ENCODE peak calls at places on chromosomes 13 and 19, in ten cellular contexts. Y is heart right ventricle, T is esophagus squamous epithelium, N is prostate gland, D is cardiac fibroblast, O is epithelial cell of esophagus, A is foreskin fibroblast, I is lung, K is fibroblast of mammary gland, X is AG09309. F is an unnamed sample.

GRCh38 chr13:95643814-95644598 is 500 bp downstream of the DZIP1 start:
- DNase-seq in Y (no peak), T (no peak), N (no peak), D (peak; percentile 55), O (peak; percentile 35), A (peak; percentile 45), I (no peak), K (peak; percentile 31), X (no peak), F (peak; percentile 49)

GRCh38 chr13:78660130-78660857 is 1.3 kb upstream of the OBI1 start:
- DNase-seq in Y (no peak), T (no peak), N (peak; percentile 4), D (no peak), O (no peak), A (no peak), I (no peak), K (peak; percentile 33), X (no peak), F (peak; percentile 8)

GRCh38 chr13:64471916-64472315 is 2758.2 kb downstream of the PCDH9 start:
- DNase-seq in Y (no peak), T (no peak), N (no peak), D (peak; percentile 72), O (peak; percentile 47), A (peak; percentile 23), I (no peak), K (peak; percentile 30), X (peak; percentile 14), F (peak; percentile 1)

GRCh38 chr19:49847731-49848696 is 2.9 kb upstream of the PTOV1 start:
- DNase-seq in Y (no peak), T (no peak), N (no peak), D (peak; percentile 85), O (peak; percentile 88), A (peak; percentile 82), I (no peak), K (peak; percentile 93), X (peak; percentile 80), F (peak; percentile 94)

GRCh38 chr13:39729161-39729560 is 73.7 kb downstream of the COG6 start:
- DNase-seq in Y (no peak), T (no peak), N (no peak), D (peak; percentile 48), O (no peak), A (no peak), I (no peak), K (peak; percentile 5), X (no peak), F (no peak)

GRCh38 chr13:113089693-113090414 is 15.7 kb upstream of the F7 start:
- DNase-seq in Y (no peak), T (no peak), N (no peak), D (no peak), O (no peak), A (no peak), I (no peak), K (no peak), X (no peak), F (no peak)

GRCh38 chr19:16645140-16645539 is 14.8 kb downstream of the SMIM7 start:
- DNase-seq in Y (no peak), T (no peak), N (no peak), D (no peak), O (no peak), A (no peak), I (no peak), K (no peak), X (no peak), F (no peak)

GRCh38 chr13:54980651-54981050 is 1952.0 kb downstream of the OLFM4 start:
- DNase-seq in Y (no peak), T (no peak), N (no peak), D (no peak), O (no peak), A (no peak), I (no peak), K (no peak), X (no peak), F (no peak)

GRCh38 chr13:102441085-102441484 is 39.2 kb upstream of the FGF14 start:
- DNase-seq in Y (no peak), T (no peak), N (no peak), D (no peak), O (no peak), A (no peak), I (no peak), K (no peak), X (no peak), F (no peak)

GRCh38 chr13:89891416-89891815 is 1456.1 kb upstream of the MIR17HG start:
- DNase-seq in Y (no peak), T (no peak), N (no peak), D (no peak), O (no peak), A (no peak), I (no peak), K (no peak), X (no peak), F (no peak)

GRCh38 chr13:113455384-113455783 is 2.1 kb upstream of the ADPRHL1 start:
- DNase-seq in Y (no peak), T (no peak), N (no peak), D (no peak), O (no peak), A (no peak), I (no peak), K (no peak), X (no peak), F (no peak)

GRCh38 chr13:45015300-45015699 is 26.0 kb downstream of the GPALPP1 start:
- DNase-seq in Y (no peak), T (no peak), N (no peak), D (no peak), O (peak; percentile 8), A (no peak), I (no peak), K (peak; percentile 64), X (no peak), F (no peak)

GRCh38 chr13:21034602-21035190 is 26.7 kb downstream of the LATS2 start:
- DNase-seq in Y (peak; percentile 50), T (no peak), N (no peak), D (peak; percentile 72), O (no peak), A (no peak), I (no peak), K (peak; percentile 63), X (no peak), F (peak; percentile 58)

GRCh38 chr19:35154535-35155406 is at the start of gene FXYD5:
- DNase-seq in Y (peak; percentile 78), T (no peak), N (no peak), D (peak; percentile 86), O (peak; percentile 80), A (peak; percentile 83), I (peak; percentile 63), K (peak; percentile 80), X (peak; percentile 49), F (peak; percentile 82)

GRCh38 chr19:15098505-15098904 is 8.7 kb upstream of the SYDE1 start:
- DNase-seq in Y (no peak), T (no peak), N (no peak), D (no peak), O (peak; percentile 78), A (no peak), I (no peak), K (no peak), X (no peak), F (no peak)

GRCh38 chr19:50328257-50329145 is 676 bp downstream of the KCNC3 start:
- DNase-seq in Y (no peak), T (no peak), N (no peak), D (peak; percentile 2), O (no peak), A (no peak), I (no peak), K (no peak), X (no peak), F (no peak)

DNA sequence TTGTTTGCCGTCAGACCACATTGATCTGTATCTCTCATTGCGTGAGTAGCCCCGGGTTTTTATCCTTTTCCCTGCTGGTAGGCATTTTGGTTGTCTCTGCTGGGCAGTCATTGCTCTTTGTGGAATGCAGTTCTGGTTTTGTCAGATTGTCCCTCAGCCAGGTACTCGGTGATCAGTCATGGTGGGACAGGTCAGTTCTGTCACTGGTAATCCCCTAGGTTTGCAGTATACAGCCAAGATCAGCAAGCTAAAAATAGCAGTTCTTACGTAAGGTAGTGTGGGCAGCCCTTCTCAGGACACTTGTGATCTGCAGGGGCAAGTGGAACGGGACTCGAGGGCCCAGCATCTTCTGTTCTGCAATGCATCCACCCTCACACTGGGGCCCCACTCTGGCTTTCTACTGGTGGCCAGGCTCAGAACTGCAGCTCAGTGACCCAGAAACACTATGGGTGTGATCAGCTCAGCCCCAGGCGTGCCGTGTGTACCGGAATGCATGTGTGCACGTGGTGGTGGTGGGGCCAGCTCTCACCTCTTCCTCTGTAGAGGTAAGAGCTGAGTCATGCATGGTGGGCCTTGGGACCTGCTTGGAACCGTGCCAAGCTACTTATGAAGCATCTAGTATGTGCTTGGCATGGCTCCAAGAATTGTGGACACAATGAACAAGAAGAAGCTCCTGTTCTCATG is 6.3 kb downstream of the PLEKHF1 start:
- DNase-seq in Y (peak; percentile 46), T (peak; percentile 50), N (peak; percentile 54), D (peak; percentile 61), O (peak; percentile 82), A (no peak), I (peak; percentile 54), K (peak; percentile 66), X (no peak), F (no peak)
- TF ChIP-seq CTCF in Y (no peak), T (peak; percentile 16), N (no peak), D (peak; percentile 40), O (peak; percentile 34), A (no peak), I (no peak), K (peak; percentile 24), X (peak; percentile 19), F (peak; percentile 18)

DNA sequence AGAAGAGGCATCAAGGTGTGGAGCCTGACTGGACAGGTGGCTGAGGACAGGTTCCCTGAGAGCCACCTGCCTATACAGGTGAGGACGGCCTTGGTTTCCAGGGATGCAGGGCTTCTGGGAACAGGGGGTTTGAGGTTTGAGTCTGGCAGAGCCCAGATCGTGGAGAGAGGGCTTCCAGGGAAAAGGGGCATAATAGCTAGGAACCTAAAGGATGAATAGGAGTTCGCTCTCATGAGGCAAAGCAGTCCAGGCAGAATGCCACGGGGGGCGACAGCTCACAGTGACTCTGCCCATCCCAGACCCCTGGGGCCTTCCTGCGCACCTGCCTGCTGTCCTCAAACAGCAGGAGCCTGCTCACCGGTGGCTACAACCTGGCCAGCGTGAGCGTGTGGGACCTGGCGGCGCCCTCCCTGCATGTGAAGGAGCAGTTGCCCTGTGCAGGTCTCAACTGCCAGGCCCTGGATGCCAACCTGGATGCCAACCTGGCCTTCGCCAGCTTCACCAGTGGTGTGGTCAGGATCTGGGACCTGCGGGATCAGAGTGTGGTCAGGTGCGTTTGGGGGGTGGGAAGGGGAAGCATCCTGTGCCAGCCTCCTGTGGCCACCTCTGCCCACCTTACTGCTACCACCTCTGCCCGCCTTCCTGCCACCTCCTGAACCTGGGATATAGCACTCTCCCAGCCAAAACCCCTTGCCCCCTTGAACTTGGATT is 12.0 kb downstream of the TLE6 start:
- DNase-seq in Y (no peak), T (no peak), N (no peak), D (no peak), O (no peak), A (no peak), I (no peak), K (no peak), X (no peak), F (no peak)
- H3K4me3 ChIP-seq in Y (no peak overlapping the region), T (no peak overlapping the region), N (no peak overlapping the region), D (no peak overlapping the region), O (no peak overlapping the region), A (no peak overlapping the region), I (no peak overlapping the region), K (no peak overlapping the region), X (no peak overlapping the region), F (no peak overlapping the region)

GRCh38 chr13:83819611-83820010 is 62.7 kb downstream of the SLITRK1 start:
- DNase-seq in Y (no peak), T (no peak), N (no peak), D (no peak), O (peak; percentile 13), A (no peak), I (no peak), K (peak; percentile 19), X (peak; percentile 16), F (no peak)
- TF ChIP-seq CTCF in Y (no peak), T (no peak), N (no peak), D (no peak), O (no peak), A (no peak), I (no peak), K (no peak), X (no peak), F (no peak)

GRCh38 chr19:3520166-3521103 is 14.3 kb downstream of the FZR1 start:
- DNase-seq in Y (no peak), T (no peak), N (peak; percentile 81), D (no peak), O (peak; percentile 93), A (no peak), I (no peak), K (no peak), X (no peak), F (no peak)
- H3K4me3 ChIP-seq in Y (no peak overlapping the region), T (no peak overlapping the region), N (no peak overlapping the region), D (no peak overlapping the region), O (no peak overlapping the region), A (no peak overlapping the region), I (no peak overlapping the region), K (no peak overlapping the region), X (no peak overlapping the region), F (no peak overlapping the region)